ENCODE peak calls at places on chromosome 15, in five cellular contexts. G, X, D, N and A are unnamed samples.

GRCh38 chr15:80709542-80709941 is 14.4 kb downstream of the ABHD17C start:
- DNase-seq in D (no peak), G (no peak), N (no peak), X (no peak), A (no peak)

GRCh38 chr15:91471410-91471993 is 371.4 kb downstream of the SV2B start:
- DNase-seq in X (no peak), G (no peak), D (peak), N (no peak), A (no peak)

GRCh38 chr15:28885630-28886430 is at the start of gene APBA2:
- DNase-seq in G (peak), N (no peak), X (no peak), D (peak), A (peak)

GRCh38 chr15:74873756-74874424 is 725 bp upstream of the SCAMP2 start:
- DNase-seq in N (peak), G (peak), X (peak), D (peak), A (peak)

GRCh38 chr15:93987068-93987467 is 244.3 kb upstream of the MCTP2 start:
- DNase-seq in X (no peak), G (no peak), N (no peak), D (no peak), A (no peak)

GRCh38 chr15:66287461-66288055 is 5.8 kb upstream of the DIS3L start:
- DNase-seq in G (peak), X (no peak), D (peak), N (peak), A (peak)

GRCh38 chr15:95975212-95975611 is 355.3 kb upstream of the NR2F2 start:
- DNase-seq in N (no peak), X (no peak), G (no peak), D (no peak), A (no peak)

GRCh38 chr15:80945605-80946004 is 44.0 kb downstream of the MESD start:
- DNase-seq in X (no peak), D (no peak), N (no peak), G (no peak), A (peak)

GRCh38 chr15:100292010-100292409 is 49.8 kb downstream of the ADAMTS17 start:
- DNase-seq in D (no peak), G (no peak), X (no peak), N (no peak), A (no peak)

GRCh38 chr15:27336676-27337075 is 365.7 kb downstream of the GABRG3 start:
- DNase-seq in N (no peak), D (no peak), X (no peak), G (peak), A (no peak)

GRCh38 chr15:67967871-67968423 is 86.2 kb upstream of the PIAS1 start:
- DNase-seq in X (no peak), G (no peak), N (peak), D (peak), A (peak)

GRCh38 chr15:85318048-85318731 is 62.2 kb upstream of the AKAP13 start:
- DNase-seq in D (no peak), G (peak), X (no peak), N (peak), A (peak)

GRCh38 chr15:66940368-66940767 is 125.0 kb upstream of the SMAD3 start:
- DNase-seq in N (no peak), D (no peak), X (no peak), G (no peak), A (no peak)

GRCh38 chr15:83605595-83605994 is 48.3 kb upstream of the ADAMTSL3 start:
- DNase-seq in N (no peak), D (no peak), G (no peak), X (no peak), A (no peak)

GRCh38 chr15:100230784-100231183 is 111.0 kb downstream of the ADAMTS17 start:
- DNase-seq in G (no peak), D (no peak), N (no peak), X (no peak), A (no peak)

GRCh38 chr15:63888146-63888545 is 54.4 kb upstream of the HERC1 start:
- DNase-seq in G (no peak), N (no peak), D (no peak), X (no peak), A (no peak)

GRCh38 chr15:80405970-80406369 is 1.8 kb downstream of the ARNT2 start:
- DNase-seq in N (no peak), G (no peak), X (no peak), D (no peak), A (no peak)

GRCh38 chr15:93302080-93302765 is 213.2 kb upstream of the RGMA start:
- DNase-seq in N (no peak), X (no peak), D (no peak), G (no peak), A (no peak)

GRCh38 chr15:92958105-92958504 is 58.0 kb downstream of the CHD2 start:
- DNase-seq in G (no peak), X (no peak), D (no peak), N (no peak), A (peak)

GRCh38 chr15:39641187-39641889 is 60.5 kb downstream of the THBS1 start:
- DNase-seq in N (no peak), X (no peak), G (no peak), D (no peak), A (no peak)

GRCh38 chr15:95162967-95163531 is 931.7 kb downstream of the MCTP2 start:
- DNase-seq in X (no peak), D (no peak), N (peak), G (no peak), A (no peak)

GRCh38 chr15:57559875-57560274 is 31.8 kb upstream of the MYZAP start:
- DNase-seq in N (peak), G (peak), D (peak), X (peak), A (peak)

GRCh38 chr15:78565097-78565950 is at the start of gene CHRNA5:
- DNase-seq in N (peak), D (peak), G (peak), X (peak), A (peak)
- TF ChIP-seq CTCF in N (no peak), D (no peak), G (peak), X (no peak), A (no peak)

GRCh38 chr15:71294251-71294635 is 179.0 kb downstream of the THSD4 start:
- DNase-seq in G (no peak), D (no peak), X (no peak), N (no peak), A (no peak)

GRCh38 chr15:71291723-71292122 is 176.5 kb downstream of the THSD4 start:
- DNase-seq in N (no peak), D (no peak), G (no peak), X (no peak), A (no peak)

GRCh38 chr15:71296032-71296686 is 180.9 kb downstream of the THSD4 start:
- DNase-seq in X (no peak), N (peak), G (peak), D (no peak), A (no peak)

GRCh38 chr15:71294636-71295241 is 179.5 kb downstream of the THSD4 start:
- DNase-seq in X (no peak), G (peak), D (no peak), N (no peak), A (no peak)

DNA sequence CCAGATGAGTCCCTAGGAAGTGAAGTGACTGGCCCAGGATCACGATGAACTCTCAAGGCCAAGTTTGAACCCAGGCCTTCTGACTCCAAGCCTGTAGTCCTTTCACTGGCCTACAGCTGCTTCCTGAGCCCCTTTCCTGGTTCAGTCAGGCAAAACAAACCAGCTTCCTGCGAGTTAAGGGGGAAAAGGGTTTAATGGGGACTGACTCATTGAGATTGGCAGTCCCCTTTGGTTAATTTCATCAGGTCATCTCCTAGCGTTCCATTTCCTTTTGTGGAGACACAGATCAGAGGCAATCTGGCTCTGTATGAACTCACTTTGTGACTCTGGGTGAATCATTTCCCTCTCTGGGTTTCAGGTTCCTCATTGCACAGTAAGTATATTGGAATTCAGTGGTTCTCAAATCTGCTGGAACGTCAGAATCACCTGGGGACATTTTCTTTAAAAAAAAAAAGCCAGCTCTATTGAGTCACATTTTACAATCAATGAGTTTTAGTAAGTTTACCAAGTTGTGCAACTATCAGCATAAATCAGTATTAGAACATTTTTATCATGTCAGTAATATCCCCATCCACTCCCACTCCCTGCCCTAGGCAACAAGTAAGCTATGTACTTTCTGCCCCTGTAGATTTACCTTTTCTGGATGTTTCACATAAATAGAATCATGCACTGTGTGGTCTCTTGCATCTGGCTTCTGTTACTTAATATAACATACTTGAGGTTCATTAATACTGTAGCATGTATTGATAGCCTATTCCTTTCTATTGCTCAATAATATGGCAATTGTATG is 180.2 kb downstream of the THSD4 start:
- DNase-seq in G (peak), X (peak), N (peak), D (no peak), A (peak)
- TF ChIP-seq MYC in G (peak), X (no peak), N (no peak), D (no peak), A (no peak)

GRCh38 chr15:42495361-42496212 is at the start of gene SNAP23:
- DNase-seq in G (peak), X (peak), N (peak), D (peak), A (peak)
- TF ChIP-seq POLR2A in G (peak), X (peak), N (peak), D (peak), A (peak)

GRCh38 chr15:89129123-89129815 is 41.0 kb downstream of the ABHD2 start:
- DNase-seq in N (peak), D (peak), G (peak), X (no peak), A (peak)

GRCh38 chr15:89127054-89127702 is 38.9 kb downstream of the ABHD2 start:
- DNase-seq in G (peak), X (no peak), N (no peak), D (no peak), A (no peak)

GRCh38 chr15:89128320-89129122 is 40.3 kb downstream of the ABHD2 start:
- DNase-seq in X (peak), G (no peak), D (no peak), N (no peak), A (peak)

GRCh38 chr15:89130194-89130593 is 41.9 kb downstream of the ABHD2 start:
- DNase-seq in N (peak), X (no peak), D (no peak), G (no peak), A (no peak)

GRCh38 chr15:89129816-89130134 is 41.5 kb downstream of the ABHD2 start:
- DNase-seq in X (no peak), D (no peak), G (no peak), N (no peak), A (no peak)
- TF ChIP-seq CTCF in X (no peak), D (no peak), G (no peak), N (no peak), A (no peak)

GRCh38 chr15:33030315-33030714 is 164.2 kb downstream of the FMN1 start:
- DNase-seq in D (no peak), N (no peak), G (no peak), X (no peak), A (no peak)

GRCh38 chr15:33029247-33029646 is 165.3 kb downstream of the FMN1 start:
- DNase-seq in N (no peak), G (no peak), D (no peak), X (no peak), A (no peak)

GRCh38 chr15:33027636-33028035 is 166.9 kb downstream of the FMN1 start:
- DNase-seq in N (no peak), X (no peak), D (no peak), G (no peak), A (no peak)

GRCh38 chr15:33028495-33028894 is 166.0 kb downstream of the FMN1 start:
- DNase-seq in N (no peak), D (no peak), G (no peak), X (no peak), A (no peak)

DNA sequence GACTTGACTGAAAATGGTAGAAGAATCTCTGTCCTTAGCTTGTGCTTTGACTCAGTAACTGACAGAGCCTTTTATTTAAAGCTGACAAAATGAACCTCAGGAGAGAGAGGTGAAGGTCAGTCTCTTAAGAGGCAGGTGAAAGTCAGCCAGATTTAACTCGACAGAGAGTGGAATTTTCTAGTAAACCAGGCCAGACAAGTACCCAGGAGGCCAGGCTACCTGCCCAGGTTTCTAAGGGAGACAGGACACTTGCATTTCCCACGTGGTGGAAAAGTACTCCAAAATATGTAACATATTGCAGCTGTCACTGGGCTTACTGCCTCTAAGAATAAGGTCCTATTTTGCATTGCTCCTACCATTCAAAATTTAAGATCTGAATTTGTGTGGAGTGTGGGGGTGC is 167.9 kb downstream of the FMN1 start:
- DNase-seq in N (no peak), X (no peak), D (no peak), G (no peak), A (no peak)
- TF ChIP-seq MYC in N (no peak), X (no peak), D (no peak), G (no peak), A (no peak)

GRCh38 chr15:101369676-101370075 is 74.6 kb upstream of the SNRPA1 start:
- DNase-seq in D (no peak), G (no peak), N (no peak), X (no peak), A (no peak)

GRCh38 chr15:101371519-101371918 is 76.5 kb upstream of the SNRPA1 start:
- DNase-seq in D (no peak), N (no peak), X (no peak), G (no peak), A (no peak)

GRCh38 chr15:101370330-101371024 is 75.4 kb upstream of the SNRPA1 start:
- DNase-seq in G (no peak), D (no peak), X (no peak), N (no peak), A (no peak)

GRCh38 chr15:101372149-101372577 is 77.1 kb upstream of the SNRPA1 start:
- DNase-seq in X (no peak), D (no peak), G (no peak), N (no peak), A (no peak)

DNA sequence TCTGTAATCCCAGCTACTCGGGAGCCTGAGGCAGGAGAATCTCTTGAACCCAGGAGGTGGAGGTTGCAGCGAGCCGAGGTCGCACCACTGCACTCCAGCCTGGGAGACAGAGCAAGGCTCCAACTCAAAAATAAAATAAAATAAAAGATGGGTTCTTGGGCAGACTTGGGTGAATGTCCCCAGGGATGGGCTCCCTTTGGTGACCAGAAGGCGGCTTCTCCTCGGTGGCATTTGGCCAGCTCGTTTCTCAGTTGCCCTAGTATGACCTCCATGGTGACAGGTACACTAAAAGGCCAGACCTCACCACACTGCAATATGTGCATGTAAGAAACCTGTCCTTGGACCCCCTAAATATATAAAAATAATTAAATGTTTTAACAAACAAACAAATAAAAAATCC is 76.0 kb upstream of the SNRPA1 start:
- DNase-seq in D (no peak), G (no peak), X (no peak), N (no peak), A (no peak)
- TF ChIP-seq POLR2A in D (no peak), G (no peak), X (no peak), N (no peak), A (no peak)